ENCODE peak calls at places on chromosomes 16 and 17, in ten cellular contexts. U is stimulated activated CD8-positive, alpha-beta memory T cell treated with anti-CD3 and anti-CD28 coated beads, Interleukin-15, amount 100 ng/mL, for 1 hour; H is stimulated activated CD4-positive, alpha-beta T cell treated with anti-CD3 and anti-CD28 coated beads, Interleukin-4, amount 100 ng/mL, for 24 hours; J is NCI-H2029; Z is NCI-H2107; E is anterior cingulate cortex; N is CD8-positive, alpha-beta memory T cell; L is astrocyte of the spinal cord; V is left kidney; D is GM03348. O is an unnamed sample.

GRCh38 chr16:83772806-83773205 is 35.0 kb upstream of the HSBP1 start:
- DNase-seq in U (no peak), H (no peak), J (no peak), Z (no peak), E (no peak), N (no peak), L (no peak), V (no peak), D (no peak), O (peak; percentile 28)

GRCh38 chr16:85395913-85396878 is 216.9 kb upstream of the GSE1 start:
- DNase-seq in U (no peak), H (no peak), J (no peak), Z (no peak), E (no peak), N (no peak), L (no peak), V (peak; percentile 67), D (peak; percentile 66), O (no peak)

GRCh38 chr17:82356845-82357355 is 2.1 kb upstream of the TEX19 start:
- DNase-seq in U (no peak), H (no peak), J (no peak), Z (peak; percentile 63), E (no peak), N (no peak), L (no peak), V (peak; percentile 68), D (no peak), O (peak; percentile 66)

GRCh38 chr16:17773698-17774101 is 302.9 kb upstream of the XYLT1 start:
- DNase-seq in U (no peak), H (no peak), J (no peak), Z (no peak), E (no peak), N (no peak), L (peak; percentile 83), V (no peak), D (peak; percentile 17), O (peak; percentile 87)

GRCh38 chr16:3879887-3880564 is 487 bp downstream of the CREBBP start:
- DNase-seq in U (peak; percentile 39), H (peak; percentile 70), J (peak; percentile 31), Z (peak; percentile 13), E (no peak), N (peak; percentile 72), L (peak; percentile 35), V (peak; percentile 87), D (peak; percentile 92), O (peak; percentile 54)

GRCh38 chr17:59131131-59131530 is 23.9 kb downstream of the SKA2 start:
- DNase-seq in U (no peak), H (no peak), J (no peak), Z (no peak), E (no peak), N (no peak), L (no peak), V (no peak), D (no peak), O (no peak)

GRCh38 chr16:6732166-6732565 is 600.5 kb upstream of the RBFOX1 start:
- DNase-seq in U (no peak), H (no peak), J (no peak), Z (no peak), E (no peak), N (no peak), L (no peak), V (no peak), D (no peak), O (peak; percentile 17)

GRCh38 chr16:8505327-8505991 is 84.9 kb downstream of the TMEM114 start:
- DNase-seq in U (no peak), H (no peak), J (peak; percentile 86), Z (no peak), E (no peak), N (no peak), L (no peak), V (no peak), D (no peak), O (peak; percentile 43)

GRCh38 chr16:17835118-17835949 is 364.6 kb upstream of the XYLT1 start:
- DNase-seq in U (no peak), H (no peak), J (no peak), Z (no peak), E (no peak), N (no peak), L (no peak), V (no peak), D (no peak), O (no peak)

GRCh38 chr16:87101903-87102302 is 215.3 kb downstream of the C16orf95 start:
- DNase-seq in U (no peak), H (no peak), J (no peak), Z (no peak), E (no peak), N (no peak), L (peak; percentile 62), V (no peak), D (peak; percentile 40), O (no peak)

GRCh38 chr17:29420128-29420527 is 30.0 kb downstream of the TAOK1 start:
- DNase-seq in U (no peak), H (no peak), J (no peak), Z (no peak), E (no peak), N (no peak), L (no peak), V (no peak), D (no peak), O (no peak)

GRCh38 chr17:16491131-16491702 is 776 bp downstream of the LRRC75A start:
- DNase-seq in U (no peak), H (peak; percentile 17), J (no peak), Z (no peak), E (no peak), N (peak; percentile 21), L (no peak), V (peak; percentile 69), D (no peak), O (no peak)

GRCh38 chr17:51630101-51630671 is 369.8 kb downstream of the UTP18 start:
- DNase-seq in U (no peak), H (no peak), J (no peak), Z (no peak), E (no peak), N (no peak), L (no peak), V (peak; percentile 37), D (no peak), O (peak; percentile 47)

GRCh38 chr17:50668025-50668837 is 33.5 kb downstream of the ABCC3 start:
- DNase-seq in U (no peak), H (no peak), J (no peak), Z (no peak), E (no peak), N (no peak), L (peak; percentile 31), V (no peak), D (peak; percentile 69), O (peak; percentile 53)

GRCh38 chr16:81556715-81557284 is 112.2 kb downstream of the CMIP start:
- DNase-seq in U (no peak), H (no peak), J (no peak), Z (no peak), E (no peak), N (no peak), L (no peak), V (no peak), D (no peak), O (no peak)

GRCh38 chr16:87206646-87207451 is 110.3 kb downstream of the C16orf95 start:
- DNase-seq in U (no peak), H (no peak), J (no peak), Z (no peak), E (no peak), N (no peak), L (peak; percentile 53), V (no peak), D (peak; percentile 46), O (no peak)

GRCh38 chr17:45347451-45347850 is 30.6 kb upstream of the MAP3K14 start:
- DNase-seq in U (no peak), H (no peak), J (no peak), Z (no peak), E (no peak), N (no peak), L (no peak), V (no peak), D (no peak), O (no peak)

GRCh38 chr17:32265896-32266388 is 310 bp downstream of the RHBDL3 start:
- DNase-seq in U (no peak), H (no peak), J (no peak), Z (no peak), E (no peak), N (no peak), L (no peak), V (no peak), D (no peak), O (no peak)

GRCh38 chr17:2844386-2844785 is 48.1 kb downstream of the RAP1GAP2 start:
- DNase-seq in U (no peak), H (no peak), J (no peak), Z (no peak), E (no peak), N (no peak), L (no peak), V (peak; percentile 75), D (no peak), O (peak; percentile 72)

GRCh38 chr16:88287219-88287618 is 95.5 kb upstream of the ZNF469 start:
- DNase-seq in U (no peak), H (peak; percentile 8), J (no peak), Z (no peak), E (no peak), N (no peak), L (no peak), V (no peak), D (no peak), O (peak; percentile 22)

GRCh38 chr17:9676742-9677387 is 31.5 kb downstream of the USP43 start:
- DNase-seq in U (no peak), H (peak; percentile 10), J (no peak), Z (no peak), E (no peak), N (no peak), L (peak; percentile 90), V (no peak), D (peak; percentile 18), O (peak; percentile 87)

GRCh38 chr16:84532299-84532724 is 27.9 kb upstream of the MEAK7 start:
- DNase-seq in U (no peak), H (no peak), J (no peak), Z (no peak), E (no peak), N (no peak), L (peak; percentile 87), V (peak; percentile 79), D (peak; percentile 92), O (peak; percentile 99)

GRCh38 chr17:5800646-5801045 is 216.3 kb upstream of the NLRP1 start:
- DNase-seq in U (no peak), H (no peak), J (no peak), Z (no peak), E (no peak), N (no peak), L (no peak), V (peak; percentile 76), D (no peak), O (no peak)

GRCh38 chr17:28228986-28229729 is 89.8 kb upstream of the TMEM97 start:
- DNase-seq in U (no peak), H (no peak), J (no peak), Z (no peak), E (no peak), N (no peak), L (no peak), V (no peak), D (no peak), O (no peak)

GRCh38 chr17:42101513-42102292 is 3.4 kb upstream of the ZNF385C start:
- DNase-seq in U (peak; percentile 47), H (peak; percentile 72), J (no peak), Z (no peak), E (no peak), N (peak; percentile 51), L (peak; percentile 70), V (peak; percentile 86), D (peak; percentile 91), O (peak; percentile 79)

GRCh38 chr17:47929218-47930000 is 12.0 kb upstream of the PNPO start:
- DNase-seq in U (no peak), H (no peak), J (no peak), Z (no peak), E (no peak), N (no peak), L (no peak), V (no peak), D (no peak), O (no peak)